ENCODE peak calls at places on chromosomes 6 and 20, in ten cellular contexts. One of them, this sample, is unnamed.

GRCh38 chr20:33684533-33685327 is 1.5 kb downstream of the E2F1 start:
- DNase-seq in WTC11: peak; percentile 51
- DNase-seq in T-helper 17 cell: no peak
- DNase-seq in A549: no peak
- DNase-seq in B cell: no peak
- DNase-seq in GM23338: peak; percentile 65
- DNase-seq in stimulated activated CD4-positive, alpha-beta T cell treated with anti-CD3 and anti-CD28 coated beads, Interleukin-12 subunit alpha, Interleukin-12 subunit beta, amount 100 ng/mL, for 48 hours: no peak
- DNase-seq in IMR-90: no peak
- DNase-seq in aorta: peak; percentile 44
- DNase-seq in naive B cell: no peak
- DNase-seq in this sample: no peak

GRCh38 chr20:11445891-11446290 is 471.8 kb upstream of the BTBD3 start:
- DNase-seq in T-helper 17 cell: no peak
- DNase-seq in GM23338: no peak
- DNase-seq in naive B cell: no peak
- DNase-seq in stimulated activated CD4-positive, alpha-beta T cell treated with anti-CD3 and anti-CD28 coated beads, Interleukin-12 subunit alpha, Interleukin-12 subunit beta, amount 100 ng/mL, for 48 hours: no peak
- DNase-seq in B cell: no peak
- DNase-seq in aorta: no peak
- DNase-seq in A549: no peak
- DNase-seq in IMR-90: peak; percentile 56
- DNase-seq in WTC11: no peak
- DNase-seq in this sample: no peak

GRCh38 chr20:45445805-45446562 is 23.6 kb upstream of the WFDC2 start:
- DNase-seq in aorta: no peak
- DNase-seq in A549: peak; percentile 59
- DNase-seq in naive B cell: no peak
- DNase-seq in WTC11: peak; percentile 74
- DNase-seq in GM23338: peak; percentile 75
- DNase-seq in IMR-90: no peak
- DNase-seq in stimulated activated CD4-positive, alpha-beta T cell treated with anti-CD3 and anti-CD28 coated beads, Interleukin-12 subunit alpha, Interleukin-12 subunit beta, amount 100 ng/mL, for 48 hours: peak; percentile 34
- DNase-seq in T-helper 17 cell: no peak
- DNase-seq in B cell: no peak
- DNase-seq in this sample: no peak

GRCh38 chr6:40506956-40507355 is 80.2 kb downstream of the LRFN2 start:
- DNase-seq in IMR-90: no peak
- DNase-seq in stimulated activated CD4-positive, alpha-beta T cell treated with anti-CD3 and anti-CD28 coated beads, Interleukin-12 subunit alpha, Interleukin-12 subunit beta, amount 100 ng/mL, for 48 hours: no peak
- DNase-seq in WTC11: no peak
- DNase-seq in B cell: no peak
- DNase-seq in T-helper 17 cell: no peak
- DNase-seq in A549: no peak
- DNase-seq in GM23338: no peak
- DNase-seq in naive B cell: no peak
- DNase-seq in aorta: no peak
- DNase-seq in this sample: no peak

GRCh38 chr6:31299947-31300346 is 28.1 kb upstream of the HLA-C start:
- DNase-seq in aorta: no peak
- DNase-seq in naive B cell: no peak
- DNase-seq in IMR-90: no peak
- DNase-seq in stimulated activated CD4-positive, alpha-beta T cell treated with anti-CD3 and anti-CD28 coated beads, Interleukin-12 subunit alpha, Interleukin-12 subunit beta, amount 100 ng/mL, for 48 hours: no peak
- DNase-seq in A549: no peak
- DNase-seq in GM23338: no peak
- DNase-seq in WTC11: no peak
- DNase-seq in T-helper 17 cell: no peak
- DNase-seq in B cell: no peak
- DNase-seq in this sample: no peak

GRCh38 chr6:125510405-125510804 is 208.6 kb upstream of the HDDC2 start:
- DNase-seq in WTC11: no peak
- DNase-seq in A549: no peak
- DNase-seq in IMR-90: no peak
- DNase-seq in aorta: no peak
- DNase-seq in naive B cell: no peak
- DNase-seq in GM23338: no peak
- DNase-seq in stimulated activated CD4-positive, alpha-beta T cell treated with anti-CD3 and anti-CD28 coated beads, Interleukin-12 subunit alpha, Interleukin-12 subunit beta, amount 100 ng/mL, for 48 hours: no peak
- DNase-seq in B cell: no peak
- DNase-seq in T-helper 17 cell: no peak
- DNase-seq in this sample: no peak

GRCh38 chr6:62891065-62891647 is 320.1 kb upstream of the FKBP1C start:
- DNase-seq in aorta: no peak
- DNase-seq in stimulated activated CD4-positive, alpha-beta T cell treated with anti-CD3 and anti-CD28 coated beads, Interleukin-12 subunit alpha, Interleukin-12 subunit beta, amount 100 ng/mL, for 48 hours: no peak
- DNase-seq in A549: peak; percentile 12
- DNase-seq in IMR-90: no peak
- DNase-seq in T-helper 17 cell: no peak
- DNase-seq in WTC11: no peak
- DNase-seq in GM23338: peak; percentile 52
- DNase-seq in B cell: peak; percentile 2
- DNase-seq in naive B cell: no peak
- DNase-seq in this sample: no peak

GRCh38 chr20:31440012-31440659 is at the start of gene DEFB123:
- DNase-seq in T-helper 17 cell: no peak
- DNase-seq in WTC11: peak; percentile 24
- DNase-seq in IMR-90: no peak
- DNase-seq in naive B cell: no peak
- DNase-seq in B cell: no peak
- DNase-seq in A549: no peak
- DNase-seq in aorta: no peak
- DNase-seq in GM23338: peak; percentile 60
- DNase-seq in stimulated activated CD4-positive, alpha-beta T cell treated with anti-CD3 and anti-CD28 coated beads, Interleukin-12 subunit alpha, Interleukin-12 subunit beta, amount 100 ng/mL, for 48 hours: peak; percentile 6
- DNase-seq in this sample: no peak

GRCh38 chr6:89527634-89528033 is 94.7 kb downstream of the ANKRD6 start:
- DNase-seq in stimulated activated CD4-positive, alpha-beta T cell treated with anti-CD3 and anti-CD28 coated beads, Interleukin-12 subunit alpha, Interleukin-12 subunit beta, amount 100 ng/mL, for 48 hours: no peak
- DNase-seq in GM23338: no peak
- DNase-seq in naive B cell: no peak
- DNase-seq in T-helper 17 cell: no peak
- DNase-seq in aorta: no peak
- DNase-seq in WTC11: no peak
- DNase-seq in B cell: no peak
- DNase-seq in IMR-90: no peak
- DNase-seq in A549: peak; percentile 17
- DNase-seq in this sample: no peak

GRCh38 chr6:159233365-159234101 is 64.3 kb downstream of the FNDC1 start:
- DNase-seq in IMR-90: no peak
- DNase-seq in A549: no peak
- DNase-seq in T-helper 17 cell: no peak
- DNase-seq in aorta: no peak
- DNase-seq in B cell: no peak
- DNase-seq in stimulated activated CD4-positive, alpha-beta T cell treated with anti-CD3 and anti-CD28 coated beads, Interleukin-12 subunit alpha, Interleukin-12 subunit beta, amount 100 ng/mL, for 48 hours: no peak
- DNase-seq in naive B cell: no peak
- DNase-seq in GM23338: peak; percentile 76
- DNase-seq in WTC11: peak; percentile 60
- DNase-seq in this sample: no peak

GRCh38 chr6:45724511-45724910 is 291.1 kb downstream of the CLIC5 start:
- DNase-seq in stimulated activated CD4-positive, alpha-beta T cell treated with anti-CD3 and anti-CD28 coated beads, Interleukin-12 subunit alpha, Interleukin-12 subunit beta, amount 100 ng/mL, for 48 hours: no peak
- DNase-seq in IMR-90: peak; percentile 84
- DNase-seq in WTC11: no peak
- DNase-seq in A549: no peak
- DNase-seq in GM23338: no peak
- DNase-seq in T-helper 17 cell: no peak
- DNase-seq in naive B cell: no peak
- DNase-seq in aorta: no peak
- DNase-seq in B cell: no peak
- DNase-seq in this sample: no peak

GRCh38 chr6:138410048-138410735 is 6.2 kb downstream of the HEBP2 start:
- DNase-seq in WTC11: no peak
- DNase-seq in aorta: no peak
- DNase-seq in B cell: no peak
- DNase-seq in GM23338: no peak
- DNase-seq in T-helper 17 cell: no peak
- DNase-seq in IMR-90: peak; percentile 79
- DNase-seq in naive B cell: no peak
- DNase-seq in A549: no peak
- DNase-seq in stimulated activated CD4-positive, alpha-beta T cell treated with anti-CD3 and anti-CD28 coated beads, Interleukin-12 subunit alpha, Interleukin-12 subunit beta, amount 100 ng/mL, for 48 hours: no peak
- DNase-seq in this sample: peak; percentile 64

GRCh38 chr6:142911395-142911794 is 33.6 kb downstream of the HIVEP2 start:
- DNase-seq in aorta: no peak
- DNase-seq in GM23338: no peak
- DNase-seq in stimulated activated CD4-positive, alpha-beta T cell treated with anti-CD3 and anti-CD28 coated beads, Interleukin-12 subunit alpha, Interleukin-12 subunit beta, amount 100 ng/mL, for 48 hours: no peak
- DNase-seq in IMR-90: no peak
- DNase-seq in naive B cell: no peak
- DNase-seq in WTC11: no peak
- DNase-seq in T-helper 17 cell: no peak
- DNase-seq in B cell: no peak
- DNase-seq in A549: no peak
- DNase-seq in this sample: no peak

GRCh38 chr6:170344631-170345576 is 38.3 kb downstream of the FAM120B start:
- DNase-seq in GM23338: no peak
- DNase-seq in stimulated activated CD4-positive, alpha-beta T cell treated with anti-CD3 and anti-CD28 coated beads, Interleukin-12 subunit alpha, Interleukin-12 subunit beta, amount 100 ng/mL, for 48 hours: no peak
- DNase-seq in WTC11: no peak
- DNase-seq in A549: peak; percentile 73
- DNase-seq in naive B cell: no peak
- DNase-seq in T-helper 17 cell: no peak
- DNase-seq in aorta: no peak
- DNase-seq in IMR-90: peak; percentile 61
- DNase-seq in B cell: no peak
- DNase-seq in this sample: peak; percentile 56

GRCh38 chr20:50012282-50013263 is 29.8 kb downstream of the SNAI1 start:
- DNase-seq in aorta: no peak
- DNase-seq in T-helper 17 cell: no peak
- DNase-seq in naive B cell: peak; percentile 62
- DNase-seq in GM23338: peak; percentile 31
- DNase-seq in IMR-90: no peak
- DNase-seq in WTC11: no peak
- DNase-seq in A549: no peak
- DNase-seq in B cell: peak; percentile 67
- DNase-seq in stimulated activated CD4-positive, alpha-beta T cell treated with anti-CD3 and anti-CD28 coated beads, Interleukin-12 subunit alpha, Interleukin-12 subunit beta, amount 100 ng/mL, for 48 hours: no peak
- DNase-seq in this sample: no peak

GRCh38 chr6:150579611-150580010 is 20.1 kb upstream of the PLEKHG1 start:
- DNase-seq in GM23338: no peak
- DNase-seq in B cell: no peak
- DNase-seq in naive B cell: no peak
- DNase-seq in stimulated activated CD4-positive, alpha-beta T cell treated with anti-CD3 and anti-CD28 coated beads, Interleukin-12 subunit alpha, Interleukin-12 subunit beta, amount 100 ng/mL, for 48 hours: no peak
- DNase-seq in A549: no peak
- DNase-seq in IMR-90: no peak
- DNase-seq in WTC11: no peak
- DNase-seq in aorta: peak; percentile 81
- DNase-seq in T-helper 17 cell: no peak
- DNase-seq in this sample: no peak

GRCh38 chr20:42961771-42962170 is 227.9 kb downstream of the PTPRT start:
- DNase-seq in IMR-90: no peak
- DNase-seq in GM23338: no peak
- DNase-seq in WTC11: peak; percentile 22
- DNase-seq in naive B cell: no peak
- DNase-seq in A549: no peak
- DNase-seq in aorta: no peak
- DNase-seq in B cell: no peak
- DNase-seq in T-helper 17 cell: no peak
- DNase-seq in stimulated activated CD4-positive, alpha-beta T cell treated with anti-CD3 and anti-CD28 coated beads, Interleukin-12 subunit alpha, Interleukin-12 subunit beta, amount 100 ng/mL, for 48 hours: no peak
- DNase-seq in this sample: no peak

GRCh38 chr6:161035182-161035980 is 43.8 kb downstream of the MAP3K4 start:
- DNase-seq in A549: no peak
- DNase-seq in B cell: no peak
- DNase-seq in stimulated activated CD4-positive, alpha-beta T cell treated with anti-CD3 and anti-CD28 coated beads, Interleukin-12 subunit alpha, Interleukin-12 subunit beta, amount 100 ng/mL, for 48 hours: no peak
- DNase-seq in T-helper 17 cell: no peak
- DNase-seq in WTC11: no peak
- DNase-seq in GM23338: peak; percentile 58
- DNase-seq in aorta: no peak
- DNase-seq in IMR-90: no peak
- DNase-seq in naive B cell: no peak
- DNase-seq in this sample: no peak

GRCh38 chr6:63516186-63516944 is 55.9 kb upstream of the LOC128125822 start:
- DNase-seq in GM23338: no peak
- DNase-seq in aorta: no peak
- DNase-seq in B cell: no peak
- DNase-seq in IMR-90: no peak
- DNase-seq in WTC11: no peak
- DNase-seq in T-helper 17 cell: no peak
- DNase-seq in stimulated activated CD4-positive, alpha-beta T cell treated with anti-CD3 and anti-CD28 coated beads, Interleukin-12 subunit alpha, Interleukin-12 subunit beta, amount 100 ng/mL, for 48 hours: no peak
- DNase-seq in naive B cell: no peak
- DNase-seq in A549: peak; percentile 86
- DNase-seq in this sample: no peak